ENCODE peak calls at places on chromosomes 11 and 22, in four cellular contexts. I, X, U and G are unnamed samples.
A peak's percentile ranks its signal among the peaks of the same experiment; 100 is the strongest.

GRCh38 chr11:65851811-65852507 is 6.0 kb downstream of the CFL1 start:
- ATAC-seq in I (no peak), X (no peak), U (no peak), G (peak; percentile 5)

GRCh38 chr11:3164138-3164539 is 971 bp downstream of the OSBPL5 start:
- ATAC-seq in I (no peak), X (no peak), U (no peak), G (no peak)

GRCh38 chr11:35257287-35257686 is 118.3 kb downstream of the CD44 start:
- ATAC-seq in I (no peak), X (no peak), U (peak; percentile 69), G (peak; percentile 90)

GRCh38 chr11:18987454-18988231 is 48.4 kb upstream of the MRGPRX1 start:
- ATAC-seq in I (no peak), X (no peak), U (no peak), G (no peak)

GRCh38 chr11:121614661-121615240 is 162.0 kb upstream of the SORL1-AS1 start:
- ATAC-seq in I (no peak), X (no peak), U (no peak), G (no peak)

GRCh38 chr11:105910095-105910715 is 111.8 kb downstream of the MSANTD4 start:
- ATAC-seq in I (no peak), X (no peak), U (peak; percentile 91), G (no peak)

GRCh38 chr11:70312401-70313357 is 42.2 kb downstream of the PPFIA1 start:
- ATAC-seq in I (peak; percentile 80), X (no peak), U (no peak), G (no peak)

GRCh38 chr11:6357222-6357621 is 33.1 kb upstream of the SMPD1 start:
- ATAC-seq in I (peak; percentile 87), X (peak; percentile 62), U (peak; percentile 39), G (peak; percentile 93)

GRCh38 chr11:94674005-94674491 is 94.1 kb upstream of the AMOTL1 start:
- ATAC-seq in I (peak; percentile 54), X (peak; percentile 66), U (no peak), G (no peak)

GRCh38 chr22:17973217-17973616 is 51.1 kb downstream of the MICAL3 start:
- ATAC-seq in I (no peak), X (peak; percentile 29), U (no peak), G (no peak)

GRCh38 chr11:96329419-96329818 is 13.6 kb downstream of the MAML2 start:
- ATAC-seq in I (no peak), X (no peak), U (peak; percentile 94), G (peak; percentile 97)

GRCh38 chr11:78039391-78039918 is 16.4 kb upstream of the KCTD14 start:
- ATAC-seq in I (no peak), X (no peak), U (no peak), G (peak; percentile 61)

GRCh38 chr11:71914617-71915189 is 13.7 kb downstream of the XNDC1N start:
- ATAC-seq in I (no peak), X (no peak), U (no peak), G (peak; percentile 90)

GRCh38 chr11:66277475-66278391 is at the start of gene CNIH2:
- ATAC-seq in I (peak; percentile 16), X (no peak), U (peak; percentile 29), G (peak; percentile 55)

GRCh38 chr11:75198278-75198948 is 42.2 kb upstream of the TPBGL start:
- ATAC-seq in I (no peak), X (no peak), U (no peak), G (no peak)

GRCh38 chr11:64353761-64354506 is 5.0 kb upstream of the RPS6KA4 start:
- ATAC-seq in I (no peak), X (no peak), U (no peak), G (no peak)

GRCh38 chr11:128725630-128726461 is 32.0 kb downstream of the FLI1 start:
- ATAC-seq in I (peak; percentile 50), X (peak; percentile 38), U (peak; percentile 62), G (peak; percentile 68)